ENCODE peak calls at places on chromosomes 1 and 21, in four cellular contexts. S is IMR-90, V is endothelial cell of umbilical vein, I is GM12878. W is an unnamed sample.

GRCh38 chr1:93848352-93848883 is 30.6 kb downstream of the DNTTIP2 start:
- DNase-seq in I (no peak), S (no peak), V (no peak), W (no peak)

GRCh38 chr21:17512245-17513213 is at the start of gene CXADR:
- DNase-seq in S (no peak), I (no peak), V (peak), W (peak)

GRCh38 chr1:91874167-91874566 is 11.8 kb downstream of the TGFBR3 start:
- DNase-seq in V (no peak), I (no peak), S (no peak), W (no peak)

GRCh38 chr1:180195916-180196315 is 34.1 kb upstream of the LHX4 start:
- DNase-seq in V (no peak), S (no peak), I (no peak), W (no peak)

GRCh38 chr1:163050496-163050895 is 18.7 kb upstream of the RGS4 start:
- DNase-seq in I (no peak), S (no peak), V (no peak), W (no peak)

GRCh38 chr1:22503721-22504410 is 52.2 kb downstream of the ZBTB40 start:
- DNase-seq in I (no peak), V (no peak), S (peak), W (no peak)

GRCh38 chr1:38028105-38028591 is 15.6 kb downstream of the UTP11 start:
- DNase-seq in S (no peak), I (peak), V (no peak), W (no peak)

GRCh38 chr1:244431166-244431565 is 20.5 kb downstream of the ADSS2 start:
- DNase-seq in S (no peak), V (no peak), I (no peak), W (no peak)

GRCh38 chr21:23127973-23128372 is 2129.8 kb downstream of the NCAM2 start:
- DNase-seq in I (no peak), S (no peak), V (no peak), W (no peak)

GRCh38 chr1:33578557-33579448 is 106.4 kb downstream of the ZSCAN20 start:
- DNase-seq in V (no peak), S (no peak), I (no peak), W (no peak)

DNA sequence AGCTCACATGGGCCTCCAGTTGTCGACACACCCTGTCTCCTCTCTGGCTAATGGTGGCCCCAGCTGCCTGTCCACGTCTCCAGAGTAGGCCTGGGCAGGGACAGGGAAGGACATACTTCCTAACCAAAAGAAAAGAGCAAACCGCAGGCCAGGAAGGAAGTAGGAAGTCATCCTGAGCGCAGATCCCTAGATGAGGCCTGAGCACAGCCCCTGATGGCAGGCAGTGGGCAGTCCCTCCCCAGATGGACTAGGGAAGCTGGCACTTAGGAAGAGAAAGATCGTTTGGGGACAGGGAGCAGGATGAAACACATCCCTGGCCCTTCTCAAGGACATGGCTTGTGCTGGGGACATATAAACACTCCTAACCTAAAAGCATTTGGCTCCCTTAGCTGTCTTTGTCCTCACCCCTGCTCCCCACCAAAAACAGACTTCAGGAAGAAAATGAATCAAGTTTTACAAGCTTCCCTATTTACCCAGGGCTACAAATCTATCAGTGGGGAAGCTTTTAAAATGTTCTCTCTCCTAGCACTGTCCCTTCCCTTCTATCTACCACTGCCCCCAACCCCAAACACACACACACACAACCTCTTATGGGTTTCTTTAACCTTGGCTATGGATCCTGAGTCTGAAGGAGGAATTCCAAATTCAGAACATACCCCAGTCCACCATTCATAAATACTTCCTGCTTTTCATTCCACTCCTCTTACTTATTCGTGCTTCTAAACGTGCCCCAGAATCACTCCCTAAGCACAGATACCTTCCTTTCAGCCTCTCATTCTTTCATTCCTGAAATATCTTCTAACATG is 21.1 kb downstream of the SSBP3 start:
- DNase-seq in V (peak), I (no peak), S (peak), W (no peak)
- TF ChIP-seq FOS in V (no peak), I (no peak), S (no peak), W (no peak)

DNA sequence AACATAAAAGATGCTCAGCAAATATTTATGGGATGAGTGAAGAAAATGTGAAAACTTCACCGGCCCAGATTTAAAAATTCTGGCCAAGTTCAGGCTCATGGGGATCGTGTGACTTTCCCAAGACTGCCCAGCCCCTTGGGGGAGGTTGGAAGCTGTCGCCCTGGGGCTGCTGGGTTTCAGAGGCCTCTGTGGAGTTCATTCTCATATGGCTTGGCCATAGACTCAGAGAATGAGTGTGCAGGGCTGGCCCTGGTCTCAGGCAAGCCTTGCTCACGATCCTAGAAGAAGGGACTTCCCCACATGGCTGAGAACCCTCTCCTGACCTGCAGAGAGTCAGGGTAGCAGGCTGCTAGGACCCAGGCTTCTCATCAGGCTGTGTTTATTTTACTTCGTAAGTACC is 24.6 kb downstream of the PADI2 start:
- DNase-seq in I (peak), V (no peak), S (peak), W (no peak)
- TF ChIP-seq FOS in I (no peak), V (no peak), S (no peak), W (no peak)

GRCh38 chr1:3530931-3531818 is 76.7 kb downstream of the ARHGEF16 start:
- DNase-seq in S (peak), V (peak), I (no peak), W (peak)
- TF ChIP-seq FOS in S (no peak), V (no peak), I (no peak), W (no peak)

DNA sequence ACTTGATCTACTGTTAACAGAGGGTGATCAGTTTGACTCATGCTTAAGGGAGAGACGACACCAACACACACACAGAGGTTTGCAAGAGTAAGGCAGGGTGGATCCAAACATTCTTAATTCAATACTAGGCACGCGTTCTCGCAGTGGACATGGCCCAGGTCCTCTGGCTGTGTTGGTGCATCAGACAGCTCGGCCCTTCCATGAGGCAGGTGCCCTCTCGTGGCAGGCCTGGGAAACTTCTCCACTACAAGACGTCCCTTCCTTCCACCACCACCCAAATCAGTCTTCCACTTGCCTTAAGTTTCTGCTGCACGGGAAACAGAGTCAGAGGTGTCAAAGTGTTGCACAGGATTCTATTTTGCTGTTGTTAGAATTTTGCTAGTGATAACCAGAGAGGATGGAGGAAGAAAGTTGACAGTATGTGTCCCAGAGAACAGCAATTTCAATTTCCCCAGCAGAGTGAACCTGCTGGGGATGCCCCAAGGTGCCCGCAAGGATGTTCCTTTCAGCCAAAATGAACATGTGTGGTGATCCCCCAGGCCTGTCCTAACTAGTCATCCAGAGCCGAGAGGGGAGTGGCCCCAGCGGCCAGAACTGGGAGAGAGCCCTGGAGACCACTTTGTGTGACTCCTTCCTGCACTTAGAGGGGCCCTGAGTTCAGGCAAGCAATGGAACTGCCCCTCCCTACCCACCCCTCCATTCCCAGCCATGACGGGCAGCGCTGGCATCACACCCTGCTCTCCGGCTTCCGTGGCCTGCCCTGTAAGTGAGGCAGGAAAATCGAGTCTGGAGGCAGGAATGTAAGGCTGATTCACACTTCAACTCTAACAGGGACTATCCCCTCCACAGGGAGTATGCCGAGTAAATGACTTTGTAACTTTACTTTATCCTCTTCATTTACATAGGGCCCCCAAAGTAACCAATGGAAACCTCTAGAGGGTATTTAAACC is 34.8 kb downstream of the MX1 start:
- DNase-seq in I (no peak), V (peak), S (peak), W (peak)
- TF ChIP-seq FOS in I (no peak), V (no peak), S (no peak), W (no peak)

W was measured in K562.